ENCODE peak calls at places on chromosome 19, in ten cellular contexts. M is EL; N is CD4-positive, CD25-positive, alpha-beta regulatory T cell; D is nephron progenitor cell; U is NCI-H1417; V is Right ventricle myocardium superior; A is heart left ventricle; S is stimulated activated CD4-positive, alpha-beta T cell treated with anti-CD3 and anti-CD28 coated beads, Interleukin-12 subunit alpha, Interleukin-12 subunit beta, amount 100 ng/mL, for 4 hours; F is endodermal cell; P is mucosa of descending colon. R is an unnamed sample.

GRCh38 chr19:46180701-46181385 is 32.8 kb downstream of the IGFL2 start:
- DNase-seq in F (peak), A (no peak), M (peak), V (no peak), D (no peak), U (no peak), S (no peak), P (no peak), N (no peak), R (no peak)

GRCh38 chr19:34403784-34404108 is 453 bp upstream of the PDCD2L start:
- DNase-seq in U (no peak), D (no peak), A (no peak), M (no peak), P (no peak), F (no peak), N (no peak), S (no peak), V (no peak), R (no peak)

GRCh38 chr19:2461751-2462634 is 5.2 kb upstream of the LMNB2 start:
- DNase-seq in V (peak), D (peak), F (peak), M (peak), N (peak), A (no peak), U (peak), P (peak), S (peak), R (peak)

GRCh38 chr19:40474737-40475136 is 7.9 kb downstream of the SPTBN4 start:
- DNase-seq in N (no peak), D (no peak), F (no peak), A (no peak), P (no peak), U (no peak), M (no peak), V (no peak), S (no peak), R (no peak)

GRCh38 chr19:47272448-47273312 is 2.0 kb upstream of the INAFM1 start:
- DNase-seq in F (peak), M (peak), D (no peak), P (peak), U (peak), S (peak), N (no peak), A (peak), V (peak), R (peak)

GRCh38 chr19:11435833-11436313 is 438 bp downstream of the PRKCSH start:
- DNase-seq in M (peak), F (no peak), V (no peak), N (no peak), D (peak), A (no peak), S (no peak), U (peak), P (peak), R (peak)

GRCh38 chr19:31595521-31595920 is 246.3 kb upstream of the TSHZ3 start:
- DNase-seq in A (no peak), F (peak), U (no peak), S (no peak), D (no peak), P (no peak), V (no peak), M (no peak), N (no peak), R (no peak)

GRCh38 chr19:1729568-1729925 is 23.8 kb upstream of the ONECUT3 start:
- DNase-seq in M (no peak), V (no peak), F (no peak), P (no peak), D (no peak), U (no peak), S (no peak), A (no peak), N (no peak), R (no peak)

GRCh38 chr19:2282062-2282861 is at the start of gene PEAK3:
- DNase-seq in F (peak), U (no peak), D (peak), N (no peak), M (peak), V (peak), S (no peak), A (peak), P (peak), R (peak)

GRCh38 chr19:5492281-5492812 is 37.1 kb downstream of the ZNRF4 start:
- DNase-seq in D (no peak), S (no peak), M (no peak), P (no peak), N (no peak), F (no peak), A (no peak), V (no peak), U (peak), R (no peak)

GRCh38 chr19:48989701-48990291 is 3.3 kb downstream of the GYS1 start:
- DNase-seq in A (peak), P (no peak), V (peak), S (no peak), F (no peak), U (no peak), N (no peak), M (no peak), D (no peak), R (peak)

GRCh38 chr19:49843265-49843664 is 7.7 kb upstream of the PTOV1 start:
- DNase-seq in N (no peak), M (no peak), V (no peak), U (no peak), S (no peak), A (no peak), P (no peak), F (no peak), D (no peak), R (no peak)

GRCh38 chr19:12647047-12647446 is 19.5 kb downstream of the MAN2B1 start:
- DNase-seq in S (no peak), F (no peak), A (no peak), M (no peak), V (no peak), D (no peak), U (no peak), N (no peak), P (no peak), R (no peak)

GRCh38 chr19:38801359-38802095 is 11.2 kb downstream of the LGALS4 start:
- DNase-seq in V (no peak), A (no peak), M (no peak), S (no peak), N (no peak), U (no peak), D (no peak), F (no peak), P (no peak), R (no peak)

GRCh38 chr19:17424743-17425365 is 5.0 kb downstream of the MVB12A start:
- DNase-seq in V (peak), S (no peak), A (peak), D (peak), F (peak), N (no peak), P (no peak), U (peak), M (peak), R (peak)

GRCh38 chr19:14167594-14168138 is 31.3 kb upstream of the ASF1B start:
- DNase-seq in U (no peak), S (no peak), D (no peak), A (no peak), P (no peak), N (peak), M (no peak), V (peak), F (no peak), R (no peak)

GRCh38 chr19:40724848-40725247 is 7.9 kb downstream of the ITPKC start:
- DNase-seq in P (no peak), F (no peak), U (no peak), M (no peak), S (no peak), N (no peak), V (no peak), D (no peak), A (no peak), R (no peak)

GRCh38 chr19:11659612-11660011 is 62.3 kb downstream of the ZNF627 start:
- DNase-seq in M (peak), D (no peak), N (no peak), S (no peak), V (no peak), F (no peak), A (no peak), U (no peak), P (no peak), R (no peak)

GRCh38 chr19:18415177-18415867 is 3.9 kb upstream of the SSBP4 start:
- DNase-seq in S (no peak), D (peak), P (peak), U (peak), A (peak), F (no peak), M (peak), V (peak), N (no peak), R (no peak)

GRCh38 chr19:55436847-55437246 is 6.3 kb downstream of the SHISA7 start:
- DNase-seq in V (no peak), A (no peak), U (no peak), M (no peak), F (no peak), N (no peak), P (no peak), D (no peak), S (no peak), R (no peak)

GRCh38 chr19:7869910-7870511 is 4.2 kb downstream of the PRR36 start:
- DNase-seq in F (peak), S (peak), N (no peak), A (no peak), V (no peak), D (peak), P (peak), U (no peak), M (peak), R (peak)

GRCh38 chr19:16113727-16114126 is 2.0 kb downstream of the RAB8A start:
- DNase-seq in D (no peak), A (no peak), U (no peak), N (no peak), F (no peak), M (no peak), P (no peak), S (no peak), V (no peak), R (no peak)

GRCh38 chr19:344625-345319 is at the start of gene MIER2:
- DNase-seq in A (peak), N (peak), V (peak), D (peak), F (peak), P (peak), S (peak), M (peak), U (peak), R (peak)

GRCh38 chr19:46080561-46080960 is 39.8 kb upstream of the IGFL4 start:
- DNase-seq in N (no peak), M (peak), U (no peak), D (no peak), A (no peak), V (no peak), P (no peak), F (no peak), S (no peak), R (no peak)

GRCh38 chr19:47273313-47274070 is 1.2 kb upstream of the INAFM1 start:
- DNase-seq in U (peak), F (peak), P (peak), S (peak), D (peak), V (peak), N (peak), A (peak), M (peak), R (peak)

GRCh38 chr19:10686661-10687517 is 14.3 kb upstream of the QTRT1 start:
- DNase-seq in U (no peak), N (no peak), V (peak), M (no peak), S (no peak), F (no peak), D (no peak), P (no peak), A (peak), R (no peak)

GRCh38 chr19:33022472-33023116 is 42.1 kb downstream of the RHPN2 start:
- DNase-seq in F (peak), A (no peak), P (no peak), M (no peak), V (no peak), N (no peak), S (no peak), U (no peak), D (peak), R (peak)

GRCh38 chr19:27679905-27680304 is 1533.0 kb downstream of the UQCRFS1 start:
- DNase-seq in A (no peak), S (no peak), P (no peak), F (peak), D (no peak), V (no peak), U (no peak), M (no peak), N (no peak), R (no peak)

GRCh38 chr19:58305932-58306323 is 751 bp downstream of the ERVK3-1 start:
- DNase-seq in V (no peak), A (no peak), N (no peak), F (no peak), D (no peak), P (peak), S (no peak), U (no peak), M (peak), R (no peak)

GRCh38 chr19:9883231-9883758 is 48.2 kb downstream of the PIN1 start:
- DNase-seq in P (no peak), M (no peak), N (no peak), S (no peak), V (no peak), F (peak), U (peak), A (no peak), D (peak), R (peak)

GRCh38 chr19:38739440-38740251 is 4.6 kb downstream of the CAPN12 start:
- DNase-seq in A (no peak), F (peak), S (no peak), V (no peak), U (no peak), P (no peak), M (peak), D (no peak), N (no peak), R (peak)

GRCh38 chr19:5809469-5809868 is 4.6 kb downstream of the NRTN start:
- DNase-seq in D (no peak), V (no peak), S (no peak), A (no peak), U (no peak), M (no peak), N (no peak), F (no peak), P (no peak), R (no peak)

GRCh38 chr19:3785464-3785937 is 680 bp downstream of the MATK start:
- DNase-seq in P (no peak), S (peak), D (no peak), N (no peak), U (peak), M (no peak), A (no peak), F (peak), V (no peak), R (no peak)

GRCh38 chr19:31356587-31357314 is 7.5 kb upstream of the TSHZ3 start:
- DNase-seq in D (peak), M (no peak), P (peak), F (peak), S (peak), U (no peak), A (no peak), V (peak), N (no peak), R (peak)

GRCh38 chr19:48210005-48210404 is 39.5 kb downstream of the ZSWIM9 start:
- DNase-seq in N (no peak), D (no peak), F (no peak), M (no peak), A (no peak), U (no peak), V (no peak), S (no peak), P (no peak), R (no peak)

GRCh38 chr19:2982983-2983350 is 5.6 kb downstream of the TLE6 start:
- DNase-seq in N (no peak), P (peak), D (no peak), U (peak), V (peak), M (peak), F (peak), A (peak), S (no peak), R (no peak)

GRCh38 chr19:7013678-7014077 is 7.6 kb downstream of the MBD3L2B start:
- DNase-seq in U (no peak), D (no peak), V (no peak), F (no peak), S (no peak), P (no peak), A (no peak), N (no peak), M (peak), R (no peak)

GRCh38 chr19:47438793-47439220 is 19.5 kb upstream of the MEIS3 start:
- DNase-seq in N (no peak), M (no peak), P (peak), U (no peak), F (peak), A (no peak), D (peak), V (no peak), S (no peak), R (no peak)

GRCh38 chr19:40232479-40232878 is 6.0 kb upstream of the CCNP start:
- DNase-seq in N (no peak), S (no peak), V (no peak), M (no peak), D (peak), F (no peak), U (no peak), P (no peak), A (no peak), R (no peak)